ENCODE peak calls at places on chromosomes 13 and 19, in eight cellular contexts. One of them, this sample, is unnamed.

GRCh38 chr13:99856021-99856420 is 115.5 kb downstream of the ZIC5 start:
- DNase-seq in NCI-H2107: no peak
- DNase-seq in SK-MEL-5: no peak
- DNase-seq in stimulated activated naive CD8-positive, alpha-beta T cell treated with anti-CD3 and anti-CD28 coated beads, Interleukin-15, Interleukin-2, amounts not matched to agents 100 U/mL and 50 U/mL, for 24 hours: no peak
- DNase-seq in activated naive CD4-positive, alpha-beta T cell: no peak
- DNase-seq in lower lobe of right lung: no peak
- DNase-seq in NCI-H345: no peak
- DNase-seq in dermis blood vessel endothelial cell: no peak
- DNase-seq in this sample: no peak

GRCh38 chr19:27746691-27747380 is 1466.1 kb downstream of the UQCRFS1 start:
- DNase-seq in NCI-H2107: no peak
- DNase-seq in SK-MEL-5: no peak
- DNase-seq in stimulated activated naive CD8-positive, alpha-beta T cell treated with anti-CD3 and anti-CD28 coated beads, Interleukin-15, Interleukin-2, amounts not matched to agents 100 U/mL and 50 U/mL, for 24 hours: peak; percentile 6
- DNase-seq in activated naive CD4-positive, alpha-beta T cell: no peak
- DNase-seq in lower lobe of right lung: no peak
- DNase-seq in NCI-H345: no peak
- DNase-seq in dermis blood vessel endothelial cell: peak; percentile 20
- DNase-seq in this sample: peak; percentile 74

GRCh38 chr13:50950808-50951207 is 41.2 kb downstream of the RNASEH2B start:
- DNase-seq in NCI-H2107: no peak
- DNase-seq in SK-MEL-5: no peak
- DNase-seq in stimulated activated naive CD8-positive, alpha-beta T cell treated with anti-CD3 and anti-CD28 coated beads, Interleukin-15, Interleukin-2, amounts not matched to agents 100 U/mL and 50 U/mL, for 24 hours: no peak
- DNase-seq in activated naive CD4-positive, alpha-beta T cell: no peak
- DNase-seq in lower lobe of right lung: no peak
- DNase-seq in NCI-H345: no peak
- DNase-seq in dermis blood vessel endothelial cell: no peak
- DNase-seq in this sample: no peak

GRCh38 chr13:98775844-98776598 is 23.5 kb upstream of the SLC15A1 start:
- DNase-seq in NCI-H2107: no peak
- DNase-seq in SK-MEL-5: no peak
- DNase-seq in stimulated activated naive CD8-positive, alpha-beta T cell treated with anti-CD3 and anti-CD28 coated beads, Interleukin-15, Interleukin-2, amounts not matched to agents 100 U/mL and 50 U/mL, for 24 hours: no peak
- DNase-seq in activated naive CD4-positive, alpha-beta T cell: no peak
- DNase-seq in lower lobe of right lung: no peak
- DNase-seq in NCI-H345: no peak
- DNase-seq in dermis blood vessel endothelial cell: peak; percentile 30
- DNase-seq in this sample: peak; percentile 88

GRCh38 chr13:20232556-20233277 is 598 bp upstream of the GJB6 start:
- DNase-seq in NCI-H2107: no peak
- DNase-seq in SK-MEL-5: no peak
- DNase-seq in stimulated activated naive CD8-positive, alpha-beta T cell treated with anti-CD3 and anti-CD28 coated beads, Interleukin-15, Interleukin-2, amounts not matched to agents 100 U/mL and 50 U/mL, for 24 hours: no peak
- DNase-seq in activated naive CD4-positive, alpha-beta T cell: no peak
- DNase-seq in lower lobe of right lung: no peak
- DNase-seq in NCI-H345: no peak
- DNase-seq in dermis blood vessel endothelial cell: no peak
- DNase-seq in this sample: no peak

GRCh38 chr13:111460548-111461444 is 140.4 kb downstream of the TEX29 start:
- DNase-seq in NCI-H2107: no peak
- DNase-seq in SK-MEL-5: peak; percentile 62
- DNase-seq in stimulated activated naive CD8-positive, alpha-beta T cell treated with anti-CD3 and anti-CD28 coated beads, Interleukin-15, Interleukin-2, amounts not matched to agents 100 U/mL and 50 U/mL, for 24 hours: no peak
- DNase-seq in activated naive CD4-positive, alpha-beta T cell: no peak
- DNase-seq in lower lobe of right lung: no peak
- DNase-seq in NCI-H345: peak; percentile 59
- DNase-seq in dermis blood vessel endothelial cell: peak; percentile 50
- DNase-seq in this sample: peak; percentile 71

GRCh38 chr13:47146136-47146535 is 249.3 kb upstream of the HTR2A start:
- DNase-seq in NCI-H2107: no peak
- DNase-seq in SK-MEL-5: no peak
- DNase-seq in stimulated activated naive CD8-positive, alpha-beta T cell treated with anti-CD3 and anti-CD28 coated beads, Interleukin-15, Interleukin-2, amounts not matched to agents 100 U/mL and 50 U/mL, for 24 hours: no peak
- DNase-seq in activated naive CD4-positive, alpha-beta T cell: no peak
- DNase-seq in lower lobe of right lung: no peak
- DNase-seq in NCI-H345: no peak
- DNase-seq in dermis blood vessel endothelial cell: no peak
- DNase-seq in this sample: no peak

GRCh38 chr13:111202745-111203144 is 87.6 kb downstream of the ARHGEF7 start:
- DNase-seq in NCI-H2107: no peak
- DNase-seq in SK-MEL-5: peak; percentile 64
- DNase-seq in stimulated activated naive CD8-positive, alpha-beta T cell treated with anti-CD3 and anti-CD28 coated beads, Interleukin-15, Interleukin-2, amounts not matched to agents 100 U/mL and 50 U/mL, for 24 hours: no peak
- DNase-seq in activated naive CD4-positive, alpha-beta T cell: no peak
- DNase-seq in lower lobe of right lung: no peak
- DNase-seq in NCI-H345: no peak
- DNase-seq in dermis blood vessel endothelial cell: peak; percentile 99
- DNase-seq in this sample: no peak

GRCh38 chr19:11699931-11700794 is 38.6 kb downstream of the ZNF823 start:
- DNase-seq in NCI-H2107: no peak
- DNase-seq in SK-MEL-5: peak; percentile 48
- DNase-seq in stimulated activated naive CD8-positive, alpha-beta T cell treated with anti-CD3 and anti-CD28 coated beads, Interleukin-15, Interleukin-2, amounts not matched to agents 100 U/mL and 50 U/mL, for 24 hours: peak; percentile 6
- DNase-seq in activated naive CD4-positive, alpha-beta T cell: no peak
- DNase-seq in lower lobe of right lung: no peak
- DNase-seq in NCI-H345: peak; percentile 12
- DNase-seq in dermis blood vessel endothelial cell: peak; percentile 68
- DNase-seq in this sample: no peak

GRCh38 chr13:102255409-102255808 is 146.4 kb downstream of the FGF14 start:
- DNase-seq in NCI-H2107: no peak
- DNase-seq in SK-MEL-5: no peak
- DNase-seq in stimulated activated naive CD8-positive, alpha-beta T cell treated with anti-CD3 and anti-CD28 coated beads, Interleukin-15, Interleukin-2, amounts not matched to agents 100 U/mL and 50 U/mL, for 24 hours: no peak
- DNase-seq in activated naive CD4-positive, alpha-beta T cell: no peak
- DNase-seq in lower lobe of right lung: no peak
- DNase-seq in NCI-H345: no peak
- DNase-seq in dermis blood vessel endothelial cell: no peak
- DNase-seq in this sample: no peak

GRCh38 chr19:29965529-29965928 is 23.5 kb downstream of the URI1 start:
- DNase-seq in NCI-H2107: no peak
- DNase-seq in SK-MEL-5: no peak
- DNase-seq in stimulated activated naive CD8-positive, alpha-beta T cell treated with anti-CD3 and anti-CD28 coated beads, Interleukin-15, Interleukin-2, amounts not matched to agents 100 U/mL and 50 U/mL, for 24 hours: no peak
- DNase-seq in activated naive CD4-positive, alpha-beta T cell: no peak
- DNase-seq in lower lobe of right lung: no peak
- DNase-seq in NCI-H345: no peak
- DNase-seq in dermis blood vessel endothelial cell: no peak
- DNase-seq in this sample: no peak

GRCh38 chr13:108525867-108526266 is 103.5 kb upstream of the MYO16 start:
- DNase-seq in NCI-H2107: no peak
- DNase-seq in SK-MEL-5: no peak
- DNase-seq in stimulated activated naive CD8-positive, alpha-beta T cell treated with anti-CD3 and anti-CD28 coated beads, Interleukin-15, Interleukin-2, amounts not matched to agents 100 U/mL and 50 U/mL, for 24 hours: no peak
- DNase-seq in activated naive CD4-positive, alpha-beta T cell: no peak
- DNase-seq in lower lobe of right lung: no peak
- DNase-seq in NCI-H345: no peak
- DNase-seq in dermis blood vessel endothelial cell: no peak
- DNase-seq in this sample: no peak

GRCh38 chr19:6590458-6591319 is at the start of gene CD70:
- DNase-seq in NCI-H2107: no peak
- DNase-seq in SK-MEL-5: no peak
- DNase-seq in stimulated activated naive CD8-positive, alpha-beta T cell treated with anti-CD3 and anti-CD28 coated beads, Interleukin-15, Interleukin-2, amounts not matched to agents 100 U/mL and 50 U/mL, for 24 hours: peak; percentile 74
- DNase-seq in activated naive CD4-positive, alpha-beta T cell: peak; percentile 5
- DNase-seq in lower lobe of right lung: no peak
- DNase-seq in NCI-H345: no peak
- DNase-seq in dermis blood vessel endothelial cell: no peak
- DNase-seq in this sample: peak; percentile 73

GRCh38 chr13:42113478-42113877 is 65.0 kb downstream of the DGKH start:
- DNase-seq in NCI-H2107: no peak
- DNase-seq in SK-MEL-5: no peak
- DNase-seq in stimulated activated naive CD8-positive, alpha-beta T cell treated with anti-CD3 and anti-CD28 coated beads, Interleukin-15, Interleukin-2, amounts not matched to agents 100 U/mL and 50 U/mL, for 24 hours: no peak
- DNase-seq in activated naive CD4-positive, alpha-beta T cell: no peak
- DNase-seq in lower lobe of right lung: no peak
- DNase-seq in NCI-H345: no peak
- DNase-seq in dermis blood vessel endothelial cell: no peak
- DNase-seq in this sample: no peak

GRCh38 chr13:63110431-63110830 is 1694.8 kb upstream of the PCDH20 start:
- DNase-seq in NCI-H2107: no peak
- DNase-seq in SK-MEL-5: no peak
- DNase-seq in stimulated activated naive CD8-positive, alpha-beta T cell treated with anti-CD3 and anti-CD28 coated beads, Interleukin-15, Interleukin-2, amounts not matched to agents 100 U/mL and 50 U/mL, for 24 hours: no peak
- DNase-seq in activated naive CD4-positive, alpha-beta T cell: no peak
- DNase-seq in lower lobe of right lung: no peak
- DNase-seq in NCI-H345: no peak
- DNase-seq in dermis blood vessel endothelial cell: no peak
- DNase-seq in this sample: no peak

GRCh38 chr13:104597554-104598240 is 1531.5 kb upstream of the SLC10A2 start:
- DNase-seq in NCI-H2107: no peak
- DNase-seq in SK-MEL-5: no peak
- DNase-seq in stimulated activated naive CD8-positive, alpha-beta T cell treated with anti-CD3 and anti-CD28 coated beads, Interleukin-15, Interleukin-2, amounts not matched to agents 100 U/mL and 50 U/mL, for 24 hours: no peak
- DNase-seq in activated naive CD4-positive, alpha-beta T cell: no peak
- DNase-seq in lower lobe of right lung: no peak
- DNase-seq in NCI-H345: no peak
- DNase-seq in dermis blood vessel endothelial cell: no peak
- DNase-seq in this sample: no peak

GRCh38 chr19:2132731-2133490 is 18.5 kb downstream of the AP3D1 start:
- DNase-seq in NCI-H2107: no peak
- DNase-seq in SK-MEL-5: no peak
- DNase-seq in stimulated activated naive CD8-positive, alpha-beta T cell treated with anti-CD3 and anti-CD28 coated beads, Interleukin-15, Interleukin-2, amounts not matched to agents 100 U/mL and 50 U/mL, for 24 hours: no peak
- DNase-seq in activated naive CD4-positive, alpha-beta T cell: no peak
- DNase-seq in lower lobe of right lung: peak; percentile 22
- DNase-seq in NCI-H345: no peak
- DNase-seq in dermis blood vessel endothelial cell: no peak
- DNase-seq in this sample: no peak

GRCh38 chr19:46466536-46467199 is 4.7 kb downstream of the PNMA8A start:
- DNase-seq in NCI-H2107: no peak
- DNase-seq in SK-MEL-5: no peak
- DNase-seq in stimulated activated naive CD8-positive, alpha-beta T cell treated with anti-CD3 and anti-CD28 coated beads, Interleukin-15, Interleukin-2, amounts not matched to agents 100 U/mL and 50 U/mL, for 24 hours: no peak
- DNase-seq in activated naive CD4-positive, alpha-beta T cell: no peak
- DNase-seq in lower lobe of right lung: no peak
- DNase-seq in NCI-H345: no peak
- DNase-seq in dermis blood vessel endothelial cell: peak; percentile 35
- DNase-seq in this sample: no peak

GRCh38 chr19:30556230-30556711 is 184.1 kb downstream of the ZNF536 start:
- DNase-seq in NCI-H2107: no peak
- DNase-seq in SK-MEL-5: no peak
- DNase-seq in stimulated activated naive CD8-positive, alpha-beta T cell treated with anti-CD3 and anti-CD28 coated beads, Interleukin-15, Interleukin-2, amounts not matched to agents 100 U/mL and 50 U/mL, for 24 hours: no peak
- DNase-seq in activated naive CD4-positive, alpha-beta T cell: no peak
- DNase-seq in lower lobe of right lung: no peak
- DNase-seq in NCI-H345: no peak
- DNase-seq in dermis blood vessel endothelial cell: no peak
- DNase-seq in this sample: peak; percentile 56

GRCh38 chr19:2055871-2056809 is 5.1 kb upstream of the MKNK2 start:
- DNase-seq in NCI-H2107: no peak
- DNase-seq in SK-MEL-5: peak; percentile 38
- DNase-seq in stimulated activated naive CD8-positive, alpha-beta T cell treated with anti-CD3 and anti-CD28 coated beads, Interleukin-15, Interleukin-2, amounts not matched to agents 100 U/mL and 50 U/mL, for 24 hours: no peak
- DNase-seq in activated naive CD4-positive, alpha-beta T cell: no peak
- DNase-seq in lower lobe of right lung: no peak
- DNase-seq in NCI-H345: no peak
- DNase-seq in dermis blood vessel endothelial cell: peak; percentile 56
- DNase-seq in this sample: no peak

GRCh38 chr19:34017024-34017423 is 155.3 kb upstream of the LSM14A start:
- DNase-seq in NCI-H2107: no peak
- DNase-seq in SK-MEL-5: no peak
- DNase-seq in stimulated activated naive CD8-positive, alpha-beta T cell treated with anti-CD3 and anti-CD28 coated beads, Interleukin-15, Interleukin-2, amounts not matched to agents 100 U/mL and 50 U/mL, for 24 hours: no peak
- DNase-seq in activated naive CD4-positive, alpha-beta T cell: no peak
- DNase-seq in lower lobe of right lung: no peak
- DNase-seq in NCI-H345: no peak
- DNase-seq in dermis blood vessel endothelial cell: no peak
- DNase-seq in this sample: no peak

GRCh38 chr13:37168151-37168550 is 62.7 kb upstream of the CSNK1A1L start:
- DNase-seq in NCI-H2107: no peak
- DNase-seq in SK-MEL-5: no peak
- DNase-seq in stimulated activated naive CD8-positive, alpha-beta T cell treated with anti-CD3 and anti-CD28 coated beads, Interleukin-15, Interleukin-2, amounts not matched to agents 100 U/mL and 50 U/mL, for 24 hours: no peak
- DNase-seq in activated naive CD4-positive, alpha-beta T cell: no peak
- DNase-seq in lower lobe of right lung: no peak
- DNase-seq in NCI-H345: no peak
- DNase-seq in dermis blood vessel endothelial cell: no peak
- DNase-seq in this sample: no peak

GRCh38 chr13:111370570-111371150 is 50.2 kb downstream of the TEX29 start:
- DNase-seq in NCI-H2107: no peak
- DNase-seq in SK-MEL-5: no peak
- DNase-seq in stimulated activated naive CD8-positive, alpha-beta T cell treated with anti-CD3 and anti-CD28 coated beads, Interleukin-15, Interleukin-2, amounts not matched to agents 100 U/mL and 50 U/mL, for 24 hours: no peak
- DNase-seq in activated naive CD4-positive, alpha-beta T cell: no peak
- DNase-seq in lower lobe of right lung: no peak
- DNase-seq in NCI-H345: no peak
- DNase-seq in dermis blood vessel endothelial cell: no peak
- DNase-seq in this sample: no peak

GRCh38 chr13:109955598-109955997 is 169.2 kb upstream of the IRS2 start:
- DNase-seq in NCI-H2107: no peak
- DNase-seq in SK-MEL-5: peak; percentile 73
- DNase-seq in stimulated activated naive CD8-positive, alpha-beta T cell treated with anti-CD3 and anti-CD28 coated beads, Interleukin-15, Interleukin-2, amounts not matched to agents 100 U/mL and 50 U/mL, for 24 hours: no peak
- DNase-seq in activated naive CD4-positive, alpha-beta T cell: no peak
- DNase-seq in lower lobe of right lung: no peak
- DNase-seq in NCI-H345: no peak
- DNase-seq in dermis blood vessel endothelial cell: no peak
- DNase-seq in this sample: peak; percentile 63

GRCh38 chr13:26589754-26590153 is 32.3 kb downstream of the WASF3 start:
- DNase-seq in NCI-H2107: no peak
- DNase-seq in SK-MEL-5: no peak
- DNase-seq in stimulated activated naive CD8-positive, alpha-beta T cell treated with anti-CD3 and anti-CD28 coated beads, Interleukin-15, Interleukin-2, amounts not matched to agents 100 U/mL and 50 U/mL, for 24 hours: no peak
- DNase-seq in activated naive CD4-positive, alpha-beta T cell: no peak
- DNase-seq in lower lobe of right lung: no peak
- DNase-seq in NCI-H345: no peak
- DNase-seq in dermis blood vessel endothelial cell: peak; percentile 94
- DNase-seq in this sample: no peak

GRCh38 chr13:80297094-80297493 is 43.8 kb downstream of the SPRY2 start:
- DNase-seq in NCI-H2107: no peak
- DNase-seq in SK-MEL-5: no peak
- DNase-seq in stimulated activated naive CD8-positive, alpha-beta T cell treated with anti-CD3 and anti-CD28 coated beads, Interleukin-15, Interleukin-2, amounts not matched to agents 100 U/mL and 50 U/mL, for 24 hours: no peak
- DNase-seq in activated naive CD4-positive, alpha-beta T cell: no peak
- DNase-seq in lower lobe of right lung: no peak
- DNase-seq in NCI-H345: no peak
- DNase-seq in dermis blood vessel endothelial cell: no peak
- DNase-seq in this sample: no peak

GRCh38 chr19:33373701-33374405 is at the start of gene CEBPG:
- DNase-seq in NCI-H2107: peak; percentile 20
- DNase-seq in SK-MEL-5: peak; percentile 30
- DNase-seq in stimulated activated naive CD8-positive, alpha-beta T cell treated with anti-CD3 and anti-CD28 coated beads, Interleukin-15, Interleukin-2, amounts not matched to agents 100 U/mL and 50 U/mL, for 24 hours: peak; percentile 69
- DNase-seq in activated naive CD4-positive, alpha-beta T cell: peak; percentile 59
- DNase-seq in lower lobe of right lung: peak; percentile 67
- DNase-seq in NCI-H345: peak; percentile 68
- DNase-seq in dermis blood vessel endothelial cell: peak; percentile 54
- DNase-seq in this sample: peak; percentile 73

GRCh38 chr19:34351382-34351802 is 13.6 kb upstream of the GPI start:
- DNase-seq in NCI-H2107: no peak
- DNase-seq in SK-MEL-5: no peak
- DNase-seq in stimulated activated naive CD8-positive, alpha-beta T cell treated with anti-CD3 and anti-CD28 coated beads, Interleukin-15, Interleukin-2, amounts not matched to agents 100 U/mL and 50 U/mL, for 24 hours: no peak
- DNase-seq in activated naive CD4-positive, alpha-beta T cell: no peak
- DNase-seq in lower lobe of right lung: no peak
- DNase-seq in NCI-H345: peak; percentile 19
- DNase-seq in dermis blood vessel endothelial cell: no peak
- DNase-seq in this sample: no peak

GRCh38 chr19:53463263-53463662 is 4.3 kb upstream of the ZNF813 start:
- DNase-seq in NCI-H2107: no peak
- DNase-seq in SK-MEL-5: peak; percentile 2
- DNase-seq in stimulated activated naive CD8-positive, alpha-beta T cell treated with anti-CD3 and anti-CD28 coated beads, Interleukin-15, Interleukin-2, amounts not matched to agents 100 U/mL and 50 U/mL, for 24 hours: peak; percentile 24
- DNase-seq in activated naive CD4-positive, alpha-beta T cell: no peak
- DNase-seq in lower lobe of right lung: peak; percentile 55
- DNase-seq in NCI-H345: no peak
- DNase-seq in dermis blood vessel endothelial cell: peak; percentile 34
- DNase-seq in this sample: peak; percentile 65

GRCh38 chr19:41882568-41883462 is at the start of gene ARHGEF1:
- DNase-seq in NCI-H2107: no peak
- DNase-seq in SK-MEL-5: no peak
- DNase-seq in stimulated activated naive CD8-positive, alpha-beta T cell treated with anti-CD3 and anti-CD28 coated beads, Interleukin-15, Interleukin-2, amounts not matched to agents 100 U/mL and 50 U/mL, for 24 hours: peak; percentile 74
- DNase-seq in activated naive CD4-positive, alpha-beta T cell: peak; percentile 67
- DNase-seq in lower lobe of right lung: peak; percentile 83
- DNase-seq in NCI-H345: no peak
- DNase-seq in dermis blood vessel endothelial cell: peak; percentile 29
- DNase-seq in this sample: no peak

GRCh38 chr19:19599190-19599535 is 19.3 kb downstream of the PBX4 start:
- DNase-seq in NCI-H2107: no peak
- DNase-seq in SK-MEL-5: no peak
- DNase-seq in stimulated activated naive CD8-positive, alpha-beta T cell treated with anti-CD3 and anti-CD28 coated beads, Interleukin-15, Interleukin-2, amounts not matched to agents 100 U/mL and 50 U/mL, for 24 hours: peak; percentile 40
- DNase-seq in activated naive CD4-positive, alpha-beta T cell: no peak
- DNase-seq in lower lobe of right lung: no peak
- DNase-seq in NCI-H345: no peak
- DNase-seq in dermis blood vessel endothelial cell: no peak
- DNase-seq in this sample: no peak

GRCh38 chr19:2341247-2341705 is 12.8 kb downstream of the SPPL2B start:
- DNase-seq in NCI-H2107: no peak
- DNase-seq in SK-MEL-5: no peak
- DNase-seq in stimulated activated naive CD8-positive, alpha-beta T cell treated with anti-CD3 and anti-CD28 coated beads, Interleukin-15, Interleukin-2, amounts not matched to agents 100 U/mL and 50 U/mL, for 24 hours: no peak
- DNase-seq in activated naive CD4-positive, alpha-beta T cell: no peak
- DNase-seq in lower lobe of right lung: no peak
- DNase-seq in NCI-H345: no peak
- DNase-seq in dermis blood vessel endothelial cell: no peak
- DNase-seq in this sample: no peak

GRCh38 chr13:114259974-114260373 is 21.4 kb upstream of the UPF3A start:
- DNase-seq in NCI-H2107: peak; percentile 58
- DNase-seq in SK-MEL-5: no peak
- DNase-seq in stimulated activated naive CD8-positive, alpha-beta T cell treated with anti-CD3 and anti-CD28 coated beads, Interleukin-15, Interleukin-2, amounts not matched to agents 100 U/mL and 50 U/mL, for 24 hours: no peak
- DNase-seq in activated naive CD4-positive, alpha-beta T cell: no peak
- DNase-seq in lower lobe of right lung: no peak
- DNase-seq in NCI-H345: peak; percentile 91
- DNase-seq in dermis blood vessel endothelial cell: no peak
- DNase-seq in this sample: no peak

GRCh38 chr13:66751691-66752090 is 478.4 kb downstream of the PCDH9 start:
- DNase-seq in NCI-H2107: no peak
- DNase-seq in SK-MEL-5: no peak
- DNase-seq in stimulated activated naive CD8-positive, alpha-beta T cell treated with anti-CD3 and anti-CD28 coated beads, Interleukin-15, Interleukin-2, amounts not matched to agents 100 U/mL and 50 U/mL, for 24 hours: no peak
- DNase-seq in activated naive CD4-positive, alpha-beta T cell: no peak
- DNase-seq in lower lobe of right lung: no peak
- DNase-seq in NCI-H345: no peak
- DNase-seq in dermis blood vessel endothelial cell: no peak
- DNase-seq in this sample: no peak

This sample was measured in islet precursor cell.